ENCODE peak calls at places on chromosomes 11 and 22, in eight cellular contexts. P, Z, I, H, U, L, M and G are unnamed samples. For H3K4me1, the result is how much of the 10 kb centered on the place peaks cover.

GRCh38 chr11:2187267-2187707 is 15.7 kb upstream of the TH start:
- DNase-seq in M (no peak), I (no peak), Z (no peak), U (no peak), H (no peak), L (no peak), P (peak), G (no peak)

GRCh38 chr11:128506384-128506783 is 81.0 kb downstream of the ETS1 start:
- DNase-seq in H (no peak), L (no peak), I (no peak), U (no peak), Z (no peak), P (no peak), M (no peak), G (no peak)

GRCh38 chr11:17610402-17610894 is 63.4 kb downstream of the OTOG start:
- DNase-seq in L (no peak), H (no peak), M (peak), Z (no peak), I (no peak), U (no peak), P (no peak), G (no peak)

GRCh38 chr11:70834277-70834940 is 418.0 kb downstream of the SHANK2 start:
- DNase-seq in H (no peak), U (no peak), Z (no peak), M (no peak), P (no peak), I (no peak), L (no peak), G (no peak)

GRCh38 chr11:66883021-66883968 is 26.4 kb downstream of the LRFN4 start:
- DNase-seq in H (peak), U (peak), P (peak), M (peak), I (peak), L (no peak), Z (peak), G (peak)

GRCh38 chr11:36411202-36411640 is 98.9 kb downstream of the TRAF6 start:
- DNase-seq in Z (no peak), P (no peak), H (no peak), L (no peak), I (peak), M (no peak), U (peak), G (peak)

GRCh38 chr11:60919320-60919719 is 4.9 kb upstream of the TMEM132A start:
- DNase-seq in U (no peak), H (no peak), M (no peak), P (no peak), Z (no peak), L (no peak), I (no peak), G (no peak)

GRCh38 chr22:41825376-41825775 is 7.5 kb upstream of the SREBF2 start:
- DNase-seq in Z (peak), L (peak), M (no peak), U (no peak), P (peak), H (no peak), I (no peak), G (no peak)

GRCh38 chr11:46414899-46415298 is 23.3 kb upstream of the CHRM4 start:
- DNase-seq in I (no peak), M (no peak), Z (no peak), L (no peak), H (no peak), P (no peak), U (no peak), G (no peak)

GRCh38 chr11:94150056-94150455 is 21.4 kb downstream of the PANX1 start:
- DNase-seq in Z (no peak), P (no peak), H (no peak), M (no peak), U (no peak), I (no peak), L (no peak), G (no peak)

GRCh38 chr22:36467042-36467810 is 14.2 kb downstream of the TXN2 start:
- DNase-seq in Z (peak), M (peak), I (no peak), P (peak), L (peak), H (no peak), U (no peak), G (no peak)

GRCh38 chr11:95413761-95414160 is 182.8 kb upstream of the SESN3 start:
- DNase-seq in U (no peak), P (no peak), I (no peak), L (no peak), M (no peak), H (no peak), Z (no peak), G (no peak)

GRCh38 chr11:110379936-110380335 is 49.8 kb upstream of the FDX1 start:
- DNase-seq in H (no peak), Z (no peak), I (no peak), L (no peak), U (no peak), P (no peak), M (no peak), G (no peak)

GRCh38 chr22:22974156-22974555 is 86.5 kb downstream of the IGLL5 start:
- DNase-seq in Z (no peak), P (no peak), H (no peak), M (no peak), I (no peak), L (no peak), U (no peak), G (no peak)

GRCh38 chr11:134784046-134784445 is 372.0 kb upstream of the B3GAT1 start:
- DNase-seq in Z (no peak), P (no peak), M (no peak), L (no peak), U (no peak), I (no peak), H (no peak), G (no peak)

GRCh38 chr22:37654556-37655251 is 3.8 kb upstream of the PDXP start:
- DNase-seq in L (no peak), U (no peak), M (no peak), Z (no peak), H (no peak), I (no peak), P (no peak), G (no peak)

GRCh38 chr11:112499908-112500204 is 239.2 kb upstream of the PLET1 start:
- DNase-seq in M (no peak), P (no peak), U (no peak), I (no peak), Z (no peak), L (no peak), H (no peak), G (no peak)

GRCh38 chr11:92852946-92853345 is 116.5 kb upstream of the MTNR1B start:
- DNase-seq in H (no peak), U (no peak), M (no peak), I (no peak), Z (no peak), L (no peak), P (peak), G (no peak)

GRCh38 chr11:105032495-105032894 is 2.4 kb downstream of the CASP1 start:
- DNase-seq in H (no peak), I (no peak), M (no peak), L (no peak), U (no peak), P (no peak), Z (no peak), G (no peak)

GRCh38 chr11:13962562-13963168 is at the start of gene SPON1:
- DNase-seq in P (peak), Z (peak), I (peak), H (no peak), L (peak), M (no peak), U (peak), G (no peak)
- H3K4me3 ChIP-seq in P (peak), Z (peak), I (peak), H (no peak), L (peak), M (peak), U (no peak), G (peak)

DNA sequence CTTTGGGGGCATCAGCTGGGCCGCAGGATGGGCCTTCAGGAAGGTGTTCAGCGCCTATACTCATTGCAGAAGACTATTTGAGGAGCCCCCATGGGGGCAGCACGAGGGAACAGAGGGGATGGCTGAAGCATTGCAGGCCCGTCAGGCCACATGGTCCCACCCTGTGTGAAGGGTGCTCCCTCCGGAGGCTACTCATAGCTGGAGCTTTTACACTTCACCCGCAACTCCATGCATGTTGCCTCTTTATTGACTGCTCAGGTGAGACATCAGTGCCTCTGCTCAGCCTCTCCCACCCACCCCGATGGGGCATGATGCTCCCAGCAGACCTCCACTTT is 1500.9 kb downstream of the TBC1D22A start:
- DNase-seq in M (no peak), H (no peak), Z (no peak), I (no peak), U (no peak), P (no peak), L (no peak), G (no peak)
- H3K4me1 ChIP-seq in M (under half), H (under half), Z (under half), I (under half), U (under half), P (under half), L (under half), G (under half)

DNA sequence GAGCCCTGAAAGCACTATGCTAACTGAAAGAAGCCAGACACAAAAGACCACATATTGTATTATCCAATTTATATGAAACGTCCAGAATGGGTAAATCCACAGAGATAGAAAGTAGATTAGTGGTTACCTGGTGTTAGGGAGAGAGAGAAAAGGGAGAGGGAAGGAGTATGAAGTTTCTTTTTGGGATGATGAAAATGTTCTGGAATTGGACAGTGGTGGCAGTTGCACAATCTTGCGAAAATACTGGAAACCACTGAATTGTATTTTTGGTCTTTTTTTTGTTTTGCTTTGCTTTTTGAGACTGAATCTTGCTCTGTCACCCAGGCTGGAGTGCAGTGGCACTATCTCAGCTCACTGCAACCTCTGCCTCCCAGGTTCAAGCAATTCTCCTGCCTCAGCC is 63.5 kb downstream of the MRTFA start:
- DNase-seq in L (no peak), P (no peak), M (no peak), I (no peak), H (no peak), Z (no peak), U (no peak), G (no peak)
- H3K4me3 ChIP-seq in L (no peak), P (no peak), M (no peak), I (no peak), H (no peak), Z (no peak), U (no peak), G (no peak)

GRCh38 chr22:24426436-24426835 is 963 bp upstream of the ADORA2A start:
- DNase-seq in P (no peak), L (no peak), Z (no peak), I (no peak), U (no peak), M (peak), H (no peak), G (no peak)

GRCh38 chr22:24428751-24429410 is 1.5 kb downstream of the ADORA2A start:
- DNase-seq in Z (no peak), U (peak), H (no peak), I (peak), P (no peak), M (peak), L (no peak), G (no peak)

GRCh38 chr22:24424901-24425775 is 2.3 kb upstream of the ADORA2A start:
- DNase-seq in M (peak), Z (no peak), L (no peak), U (no peak), P (no peak), I (no peak), H (no peak), G (no peak)

GRCh38 chr22:24427500-24428164 is at the start of gene ADORA2A:
- DNase-seq in P (no peak), H (no peak), U (peak), M (peak), I (peak), L (no peak), Z (no peak), G (no peak)

GRCh38 chr22:24426859-24427499 is 420 bp upstream of the ADORA2A start:
- DNase-seq in L (no peak), Z (no peak), P (no peak), U (no peak), M (peak), H (no peak), I (peak), G (no peak)
- H3K4me1 ChIP-seq in L (half or more), Z (under half), P (under half), U (half or more), M (under half), H (under half), I (half or more), G (under half)

GRCh38 chr11:11261629-11262028 is 91.4 kb downstream of the CSNK2A3 start:
- DNase-seq in L (no peak), H (no peak), U (no peak), P (no peak), M (no peak), Z (no peak), I (no peak), G (no peak)

GRCh38 chr11:11265994-11266606 is 87.0 kb downstream of the CSNK2A3 start:
- DNase-seq in M (peak), U (peak), Z (no peak), L (no peak), I (no peak), P (no peak), H (peak), G (no peak)

GRCh38 chr11:11262171-11262920 is 90.7 kb downstream of the CSNK2A3 start:
- DNase-seq in P (no peak), M (no peak), I (no peak), Z (no peak), L (no peak), H (no peak), U (no peak), G (no peak)

GRCh38 chr11:11265320-11265719 is 87.7 kb downstream of the CSNK2A3 start:
- DNase-seq in H (no peak), P (no peak), L (no peak), I (no peak), U (no peak), M (no peak), Z (no peak), G (no peak)

GRCh38 chr11:11263238-11264030 is 89.6 kb downstream of the CSNK2A3 start:
- DNase-seq in L (no peak), U (no peak), I (no peak), M (peak), P (peak), Z (peak), H (no peak), G (no peak)
- H3K4me3 ChIP-seq in L (no peak), U (no peak), I (no peak), M (no peak), P (no peak), Z (no peak), H (no peak), G (no peak)

DNA sequence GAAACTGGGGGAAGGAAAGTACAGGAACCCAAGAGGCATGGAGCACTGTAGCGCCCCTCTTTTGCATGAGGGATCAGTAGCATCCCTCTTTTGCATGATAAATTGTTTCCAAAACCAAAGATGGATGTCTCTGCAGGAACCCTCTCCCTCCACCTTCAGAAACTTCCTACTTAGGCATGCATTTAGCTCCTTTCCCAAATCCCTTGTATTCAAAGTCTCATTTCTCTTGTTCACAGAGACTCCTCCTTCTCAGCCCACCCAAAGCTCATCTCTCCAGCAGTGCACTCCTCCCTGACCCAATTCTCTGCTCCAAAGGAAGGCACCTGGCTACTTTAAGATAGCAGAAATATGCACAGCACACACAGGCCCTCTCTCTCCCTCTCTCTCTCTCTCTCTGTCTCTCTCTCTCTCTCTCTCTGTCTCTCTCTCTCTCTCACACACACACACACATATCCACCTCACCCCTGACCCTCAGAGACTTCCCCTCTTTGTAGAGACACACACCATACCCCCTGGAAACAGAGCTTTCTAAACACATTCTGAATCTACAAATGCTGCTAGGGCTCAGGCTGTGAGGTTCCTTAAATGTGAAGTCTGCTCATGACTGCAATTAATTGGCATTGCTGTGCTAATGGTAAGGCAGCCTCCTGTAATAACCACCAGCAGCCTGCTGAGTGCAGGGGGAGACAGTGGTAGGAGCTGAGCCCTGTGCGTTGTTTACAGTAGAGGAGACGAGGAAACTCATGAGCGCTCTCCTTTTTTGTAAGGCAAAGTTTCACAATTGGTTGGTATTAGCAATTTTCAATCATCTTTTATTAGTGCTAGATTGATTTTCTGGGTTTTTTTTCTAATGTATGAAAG is 519.6 kb downstream of the NTM start:
- DNase-seq in H (no peak), I (no peak), U (no peak), Z (peak), P (peak), M (no peak), L (no peak), G (no peak)
- H3K4me1 ChIP-seq in H (under half), I (under half), U (under half), Z (under half), P (under half), M (under half), L (under half), G (under half)

GRCh38 chr11:35216962-35217667 is 78.1 kb downstream of the CD44 start:
- DNase-seq in Z (no peak), L (no peak), P (no peak), H (no peak), M (no peak), U (peak), I (no peak), G (peak)
- H3K4me3 ChIP-seq in Z (no peak), L (no peak), P (no peak), H (no peak), M (no peak), U (peak), I (no peak), G (no peak)